ENCODE peak calls at places on chromosomes 13 and 19, in ten cellular contexts. E is GM23338; B is coronary artery; G is heart right ventricle; M is psoas muscle; K is GM12891; L is kidney tubule cell; H is foreskin keratinocyte; J is uterus; Z is activated CD8-positive, alpha-beta memory T cell treated with anti-CD3 and anti-CD28 coated beads for 48 hours. O is an unnamed sample.

GRCh38 chr13:111846396-111847174 is 220.4 kb upstream of the SOX1 start:
- DNase-seq in G (no peak), Z (no peak), M (no peak), B (no peak), E (peak; percentile 61), L (no peak), J (no peak), H (no peak), K (no peak), O (no peak)

GRCh38 chr13:36192166-36192565 is 22.2 kb downstream of the SOHLH2 start:
- DNase-seq in H (no peak), Z (no peak), M (no peak), E (peak; percentile 41), J (no peak), G (no peak), L (peak; percentile 3), K (no peak), B (no peak), O (no peak)

GRCh38 chr19:1164684-1165531 is 9.2 kb downstream of the SBNO2 start:
- DNase-seq in L (no peak), B (no peak), J (no peak), M (peak; percentile 60), H (no peak), E (no peak), Z (no peak), K (no peak), G (no peak), O (no peak)

GRCh38 chr13:102138635-102139225 is 263.1 kb downstream of the FGF14 start:
- DNase-seq in K (no peak), M (no peak), J (no peak), H (peak; percentile 7), E (no peak), B (no peak), G (no peak), Z (no peak), L (no peak), O (no peak)

GRCh38 chr13:111967572-111968201 is 99.3 kb upstream of the SOX1 start:
- DNase-seq in K (no peak), B (no peak), H (no peak), E (no peak), Z (no peak), L (no peak), M (no peak), J (no peak), G (no peak), O (no peak)

GRCh38 chr19:49946415-49946814 is 14.6 kb downstream of the SIGLEC11 start:
- DNase-seq in G (no peak), B (no peak), L (no peak), J (no peak), Z (no peak), M (no peak), E (peak; percentile 50), K (no peak), H (no peak), O (no peak)

GRCh38 chr13:64090311-64090710 is 2674.7 kb upstream of the PCDH20 start:
- DNase-seq in B (no peak), M (no peak), K (no peak), H (no peak), G (no peak), L (no peak), Z (no peak), J (no peak), E (no peak), O (no peak)

GRCh38 chr19:38691938-38692457 is 44.5 kb downstream of the ACTN4 start:
- DNase-seq in G (no peak), H (peak; percentile 93), E (no peak), K (no peak), L (peak; percentile 96), Z (no peak), M (peak; percentile 85), B (peak; percentile 95), J (peak; percentile 95), O (peak; percentile 94)

GRCh38 chr19:4910594-4911273 is 1.4 kb downstream of the UHRF1 start:
- DNase-seq in L (peak; percentile 69), B (no peak), G (no peak), K (no peak), E (no peak), M (no peak), J (no peak), Z (no peak), H (peak; percentile 42), O (no peak)

GRCh38 chr13:101018720-101019119 is 344.1 kb upstream of the TMTC4 start:
- DNase-seq in B (no peak), L (peak; percentile 91), K (no peak), J (no peak), M (no peak), G (no peak), Z (no peak), E (no peak), H (peak; percentile 91), O (peak; percentile 73)

GRCh38 chr13:32587014-32587773 is 942 bp downstream of the PDS5B start:
- DNase-seq in G (peak; percentile 76), J (peak; percentile 70), H (peak; percentile 55), Z (peak; percentile 24), B (peak; percentile 81), K (peak; percentile 37), M (peak; percentile 87), L (peak; percentile 61), E (peak; percentile 76), O (peak; percentile 45)

GRCh38 chr13:50589139-50589538 is 254.4 kb downstream of the DLEU7 start:
- DNase-seq in B (no peak), M (no peak), L (peak; percentile 91), K (no peak), E (no peak), G (no peak), J (no peak), H (peak; percentile 93), Z (no peak), O (peak; percentile 90)

GRCh38 chr19:8654591-8655339 is 24.3 kb downstream of the NFILZ start:
- DNase-seq in M (peak; percentile 64), J (peak; percentile 21), H (peak; percentile 12), L (peak; percentile 50), Z (peak; percentile 53), G (peak; percentile 58), K (peak; percentile 85), E (peak; percentile 84), B (no peak), O (peak; percentile 16)

GRCh38 chr19:14516048-14516534 is 2.1 kb downstream of the DNAJB1 start:
- DNase-seq in Z (no peak), L (peak; percentile 35), K (no peak), H (no peak), G (no peak), M (no peak), B (no peak), J (no peak), E (peak; percentile 22), O (no peak)

GRCh38 chr19:38852231-38853044 is 2.7 kb upstream of the HNRNPL start:
- DNase-seq in G (no peak), H (peak; percentile 53), M (peak; percentile 84), E (peak; percentile 78), B (peak; percentile 84), J (peak; percentile 63), K (no peak), Z (no peak), L (peak; percentile 87), O (peak; percentile 64)

GRCh38 chr19:42078058-42078457 is 2.1 kb downstream of the ZNF574 start:
- DNase-seq in J (no peak), E (no peak), G (no peak), L (no peak), K (no peak), M (no peak), H (no peak), Z (no peak), B (no peak), O (no peak)

GRCh38 chr19:51938936-51939335 is 11.7 kb downstream of the ZNF613 start:
- DNase-seq in H (no peak), K (no peak), J (no peak), Z (no peak), L (no peak), E (no peak), G (no peak), M (no peak), B (no peak), O (no peak)